ENCODE peak calls at places on chromosome 9, in seven cellular contexts. T is neural progenitor cell, V is hepatocyte, O is OCI-LY7, N is MM.1S, J is SK-N-SH, M is GM23338. D is an unnamed sample.
A peak's percentile ranks its signal among the peaks of the same experiment; 100 is the strongest.

GRCh38 chr9:109476781-109477268 is 21.3 kb downstream of the PTPN3 start:
- DNase-seq in T (no peak), V (peak; percentile 79), O (no peak), N (no peak), J (no peak), M (no peak), D (no peak)

GRCh38 chr9:33346564-33346963 is 55.8 kb downstream of the AQP7 start:
- DNase-seq in T (no peak), V (no peak), O (no peak), N (no peak), J (no peak), M (no peak), D (peak; percentile 48)

GRCh38 chr9:117744856-117745389 is 40.7 kb downstream of the TLR4 start:
- DNase-seq in T (peak; percentile 67), V (peak; percentile 8), O (no peak), N (no peak), J (peak; percentile 56), M (peak; percentile 67), D (peak; percentile 47)

GRCh38 chr9:122008559-122008958 is 84.5 kb downstream of the TTLL11 start:
- DNase-seq in T (no peak), V (no peak), O (no peak), N (no peak), J (no peak), M (no peak), D (no peak)

GRCh38 chr9:110058304-110058953 is 149.5 kb downstream of the C9orf152 start:
- DNase-seq in T (peak; percentile 81), V (peak; percentile 71), O (peak; percentile 70), N (peak; percentile 38), J (peak; percentile 53), M (peak; percentile 94), D (no peak)

GRCh38 chr9:86903461-86904010 is 43.8 kb downstream of the GAS1 start:
- DNase-seq in T (no peak), V (no peak), O (no peak), N (no peak), J (no peak), M (peak; percentile 53), D (no peak)

GRCh38 chr9:134558124-134558805 is 83.3 kb upstream of the COL5A1 start:
- DNase-seq in T (no peak), V (peak; percentile 1), O (no peak), N (no peak), J (no peak), M (no peak), D (no peak)

GRCh38 chr9:99445377-99445891 is 223.4 kb downstream of the SEC61B start:
- DNase-seq in T (no peak), V (peak; percentile 20), O (no peak), N (no peak), J (no peak), M (no peak), D (peak; percentile 98)

GRCh38 chr9:131618071-131618479 is 72.8 kb downstream of the PRRT1B start:
- DNase-seq in T (no peak), V (peak; percentile 40), O (no peak), N (no peak), J (peak; percentile 77), M (no peak), D (no peak)

GRCh38 chr9:102499468-102499867 is 495.7 kb upstream of the CYLC2 start:
- DNase-seq in T (no peak), V (no peak), O (no peak), N (peak; percentile 79), J (no peak), M (no peak), D (no peak)

GRCh38 chr9:125337282-125337681 is 75.7 kb downstream of the GAPVD1 start:
- DNase-seq in T (peak; percentile 18), V (no peak), O (no peak), N (no peak), J (no peak), M (peak; percentile 24), D (no peak)

GRCh38 chr9:27361401-27361953 is 64.5 kb upstream of the EQTN start:
- DNase-seq in T (no peak), V (peak; percentile 39), O (no peak), N (no peak), J (no peak), M (no peak), D (no peak)

GRCh38 chr9:38662763-38663593 is 42.6 kb upstream of the ANKRD18A start:
- DNase-seq in T (peak; percentile 20), V (peak; percentile 30), O (no peak), N (no peak), J (peak; percentile 36), M (peak; percentile 48), D (no peak)

GRCh38 chr9:8356406-8356805 is 556.8 kb upstream of the DMAC1 start:
- DNase-seq in T (no peak), V (no peak), O (no peak), N (no peak), J (no peak), M (no peak), D (no peak)

GRCh38 chr9:129143031-129143441 is 31.8 kb downstream of the PTPA start:
- DNase-seq in T (peak; percentile 80), V (peak; percentile 89), O (peak; percentile 82), N (peak; percentile 55), J (peak; percentile 87), M (peak; percentile 88), D (peak; percentile 93)

GRCh38 chr9:134842321-134842720 is 38.3 kb upstream of the FCN2 start:
- DNase-seq in T (no peak), V (no peak), O (no peak), N (no peak), J (no peak), M (no peak), D (no peak)

GRCh38 chr9:129435996-129436676 is 184.8 kb downstream of the C9orf50 start:
- DNase-seq in T (no peak), V (no peak), O (no peak), N (no peak), J (no peak), M (no peak), D (no peak)

GRCh38 chr9:126472931-126473330 is 140.8 kb upstream of the LMX1B start:
- DNase-seq in T (no peak), V (no peak), O (no peak), N (no peak), J (no peak), M (no peak), D (no peak)

GRCh38 chr9:93267091-93267541 is 83.2 kb downstream of the WNK2 start:
- DNase-seq in T (no peak), V (peak; percentile 2), O (no peak), N (no peak), J (peak; percentile 16), M (no peak), D (no peak)

GRCh38 chr9:76987594-76988200 is 31.8 kb upstream of the FOXB2 start:
- DNase-seq in T (peak; percentile 74), V (peak; percentile 42), O (peak; percentile 22), N (peak; percentile 57), J (no peak), M (peak; percentile 88), D (peak; percentile 65)

GRCh38 chr9:76323481-76323880 is 70.7 kb downstream of the RFK start:
- DNase-seq in T (no peak), V (peak; percentile 44), O (no peak), N (no peak), J (no peak), M (no peak), D (no peak)

GRCh38 chr9:130541533-130541932 is 37.8 kb upstream of the FUBP3 start:
- DNase-seq in T (no peak), V (no peak), O (no peak), N (no peak), J (no peak), M (no peak), D (no peak)

GRCh38 chr9:120434532-120434931 is 145.4 kb downstream of the CDK5RAP2 start:
- DNase-seq in T (no peak), V (peak; percentile 50), O (no peak), N (no peak), J (no peak), M (no peak), D (peak; percentile 78)

GRCh38 chr9:110015759-110016158 is 192.2 kb downstream of the C9orf152 start:
- DNase-seq in T (no peak), V (no peak), O (no peak), N (no peak), J (no peak), M (no peak), D (peak; percentile 68)

GRCh38 chr9:94872921-94873511 is 146.5 kb downstream of the AOPEP start:
- DNase-seq in T (no peak), V (no peak), O (no peak), N (no peak), J (peak; percentile 22), M (no peak), D (peak; percentile 54)

DNA sequence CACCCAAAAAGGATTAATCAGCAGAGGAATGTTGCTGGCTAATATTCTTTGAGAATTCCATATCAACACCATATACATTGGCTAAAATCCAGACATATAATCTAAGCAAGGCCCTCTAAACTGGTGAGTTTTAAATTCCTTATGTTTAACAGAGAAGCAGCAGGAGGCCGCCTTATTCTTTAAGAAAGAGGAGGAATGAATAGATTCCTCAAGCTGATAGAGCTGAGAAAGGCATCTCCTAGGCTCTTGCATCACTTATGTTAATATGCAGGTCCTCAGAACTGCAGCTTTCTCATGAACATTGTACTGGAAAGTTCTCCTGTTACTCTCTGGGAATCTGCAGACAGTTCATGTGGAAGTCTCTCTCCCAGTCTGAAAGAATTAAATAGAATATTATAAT is 20.1 kb upstream of the SMARCA2 start:
- DNase-seq in T (peak; percentile 48), V (no peak), O (no peak), N (no peak), J (no peak), M (peak; percentile 93), D (peak; percentile 3)
- TF ChIP-seq EZH2phosphoT487 in T (no peak), V (no peak), O (no peak), N (no peak), J (no peak), M (no peak), D (no peak)

GRCh38 chr9:123725389-123725788 is 204.5 kb downstream of the DENND1A start:
- DNase-seq in T (peak; percentile 76), V (peak; percentile 23), O (no peak), N (no peak), J (peak; percentile 53), M (peak; percentile 26), D (peak; percentile 47)
- TF ChIP-seq EZH2phosphoT487 in T (no peak), V (no peak), O (no peak), N (no peak), J (no peak), M (no peak), D (no peak)

DNA sequence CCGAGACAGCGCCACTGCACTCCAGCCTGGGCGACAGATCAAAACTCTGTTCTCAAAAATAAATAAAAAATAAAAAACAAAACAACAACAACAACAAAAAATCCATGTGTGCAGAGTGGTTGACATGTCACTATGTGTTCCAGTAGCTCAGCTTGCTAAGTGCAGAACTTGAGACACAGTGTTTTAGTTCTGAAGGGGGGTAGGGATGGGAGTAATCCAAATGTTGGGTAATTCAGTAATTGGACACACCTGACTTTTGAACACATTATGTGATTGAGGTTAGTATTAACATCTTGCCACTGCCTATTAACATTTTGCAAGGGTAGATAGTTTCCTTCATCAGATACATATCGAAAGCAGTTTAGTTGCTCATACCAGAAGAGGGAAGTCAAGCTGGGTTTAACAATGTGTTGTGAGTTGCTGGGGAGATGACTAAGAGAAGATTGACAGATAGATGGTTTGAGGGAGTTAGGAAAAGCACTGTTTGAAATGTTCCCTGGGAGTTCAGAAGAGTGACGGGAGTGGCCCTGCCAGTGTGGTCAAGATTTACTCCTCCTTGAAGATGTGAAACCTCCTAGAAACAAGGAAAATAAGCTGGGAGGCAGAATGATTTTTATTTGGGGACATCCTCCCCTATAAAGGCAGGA is 928 bp downstream of the HACD4 start:
- DNase-seq in T (no peak), V (peak; percentile 10), O (no peak), N (no peak), J (no peak), M (peak; percentile 39), D (peak; percentile 72)
- TF ChIP-seq EZH2phosphoT487 in T (no peak), V (no peak), O (no peak), N (no peak), J (no peak), M (no peak), D (no peak)

GRCh38 chr9:111529787-111530186 is 4.8 kb downstream of the ZNF483 start:
- DNase-seq in T (peak; percentile 59), V (no peak), O (no peak), N (no peak), J (no peak), M (peak; percentile 91), D (no peak)
- TF ChIP-seq EZH2phosphoT487 in T (no peak), V (no peak), O (no peak), N (no peak), J (no peak), M (no peak), D (no peak)

D was measured in GM23248.